ENCODE peak calls at places on chromosome 5, in ten cellular contexts. M is amniotic stem cell; B is neural progenitor cell; Y is ecto neural progenitor cell; H is pancreas; X is activated CD8-positive, alpha-beta memory T cell treated with anti-CD3 and anti-CD28 coated beads for 4 hours; R is IMR-90; F is posterior cingulate gyrus; N is stimulated activated CD8-positive, alpha-beta memory T cell treated with anti-CD3 and anti-CD28 coated beads, Interleukin-15, amount 100 ng/mL, for 4 hours; I is nephron progenitor cell. Z is an unnamed sample.

GRCh38 chr5:151703227-151703626 is 16.5 kb upstream of the SPARC start:
- DNase-seq in X (no peak), R (no peak), Y (no peak), H (no peak), I (no peak), M (no peak), B (no peak), F (no peak), N (no peak), Z (no peak)

GRCh38 chr5:137609122-137609521 is 110.0 kb upstream of the SPOCK1 start:
- DNase-seq in I (no peak), F (no peak), B (no peak), N (no peak), R (peak), X (no peak), H (no peak), Y (no peak), M (no peak), Z (no peak)

GRCh38 chr5:113776832-113777525 is 263.5 kb downstream of the YTHDC2 start:
- DNase-seq in N (no peak), X (no peak), F (no peak), H (no peak), I (no peak), R (no peak), Y (no peak), B (no peak), M (no peak), Z (peak)

GRCh38 chr5:112844489-112844888 is 16.6 kb upstream of the SRP19 start:
- DNase-seq in B (no peak), H (no peak), M (no peak), R (no peak), Y (no peak), F (no peak), N (no peak), X (no peak), I (no peak), Z (no peak)

GRCh38 chr5:132687995-132688394 is 14.2 kb downstream of the IL4 start:
- DNase-seq in H (no peak), F (no peak), R (no peak), Y (no peak), N (no peak), M (no peak), B (no peak), I (no peak), X (peak), Z (no peak)

GRCh38 chr5:91562922-91563321 is 179.8 kb upstream of the ARRDC3 start:
- DNase-seq in R (no peak), Y (no peak), N (no peak), M (no peak), X (no peak), I (no peak), B (no peak), F (no peak), H (no peak), Z (no peak)

GRCh38 chr5:138077064-138077696 is 6.7 kb upstream of the WNT8A start:
- DNase-seq in F (peak), X (no peak), R (peak), N (no peak), M (peak), I (peak), B (peak), Y (peak), H (peak), Z (peak)

GRCh38 chr5:83528439-83528769 is 56.9 kb downstream of the VCAN start:
- DNase-seq in M (no peak), R (no peak), I (no peak), H (no peak), N (no peak), X (no peak), B (no peak), F (no peak), Y (no peak), Z (no peak)

GRCh38 chr5:179906795-179907569 is 715 bp downstream of the TBC1D9B start:
- DNase-seq in M (no peak), I (no peak), Y (peak), X (no peak), H (peak), R (peak), B (peak), F (no peak), N (no peak), Z (no peak)

GRCh38 chr5:93206203-93206602 is 374.8 kb downstream of the NR2F1-AS1 start:
- DNase-seq in F (no peak), H (no peak), M (no peak), N (no peak), I (no peak), R (no peak), X (no peak), B (no peak), Y (no peak), Z (no peak)

GRCh38 chr5:106202035-106202434 is 1468.7 kb downstream of the EFNA5 start:
- DNase-seq in F (no peak), M (no peak), I (no peak), H (no peak), R (no peak), N (no peak), B (no peak), X (no peak), Y (no peak), Z (no peak)

GRCh38 chr5:144205141-144205551 is 34.5 kb downstream of the KCTD16 start:
- DNase-seq in N (no peak), M (peak), H (peak), B (peak), X (no peak), R (peak), Y (peak), F (peak), I (peak), Z (no peak)

GRCh38 chr5:40223884-40224402 is 455.8 kb upstream of the PTGER4 start:
- DNase-seq in M (peak), I (no peak), N (no peak), H (no peak), Y (no peak), X (no peak), R (peak), B (no peak), F (no peak), Z (no peak)

GRCh38 chr5:107618233-107618632 is 52.5 kb downstream of the EFNA5 start:
- DNase-seq in N (no peak), H (no peak), X (no peak), F (no peak), R (no peak), B (no peak), I (no peak), Y (no peak), M (no peak), Z (no peak)

GRCh38 chr5:168752012-168752411 is 172.8 kb upstream of the PANK3 start:
- DNase-seq in H (no peak), M (no peak), Y (no peak), F (no peak), X (no peak), N (no peak), I (no peak), R (no peak), B (no peak), Z (peak)

GRCh38 chr5:125227333-125228075 is 481.1 kb upstream of the ZNF608 start:
- DNase-seq in Y (peak), X (no peak), F (no peak), R (peak), H (no peak), B (peak), N (no peak), I (peak), M (no peak), Z (no peak)

GRCh38 chr5:131810510-131811249 is 13.9 kb upstream of the FNIP1 start:
- DNase-seq in I (no peak), H (no peak), F (no peak), Y (no peak), R (peak), N (no peak), B (peak), M (peak), X (no peak), Z (no peak)

GRCh38 chr5:121182788-121183490 is 668.7 kb upstream of the FTMT start:
- DNase-seq in F (no peak), X (no peak), I (no peak), B (no peak), R (peak), N (no peak), H (no peak), Y (no peak), M (no peak), Z (no peak)

GRCh38 chr5:73431204-73431851 is 17.2 kb downstream of the FOXD1 start:
- DNase-seq in Y (no peak), H (no peak), R (no peak), B (no peak), M (no peak), I (no peak), X (no peak), N (no peak), F (no peak), Z (no peak)

GRCh38 chr5:115372121-115372520 is 75.7 kb upstream of the CCDC112 start:
- DNase-seq in F (no peak), I (no peak), H (no peak), X (no peak), M (no peak), B (no peak), Y (no peak), R (no peak), N (no peak), Z (no peak)

GRCh38 chr5:91272858-91273257 is 110.3 kb downstream of the ARRDC3 start:
- DNase-seq in R (peak), B (no peak), M (no peak), H (no peak), Y (no peak), N (no peak), I (no peak), X (no peak), F (no peak), Z (no peak)

GRCh38 chr5:11181940-11182339 is 420.9 kb upstream of the DAP start:
- DNase-seq in R (no peak), Y (no peak), F (no peak), I (no peak), B (no peak), X (no peak), M (no peak), N (no peak), H (no peak), Z (no peak)

GRCh38 chr5:92554447-92555085 is 1026.5 kb downstream of the NR2F1-AS1 start:
- DNase-seq in H (no peak), B (peak), N (no peak), I (no peak), R (no peak), F (no peak), M (no peak), Y (no peak), X (no peak), Z (no peak)

GRCh38 chr5:158770506-158770905 is 329.2 kb downstream of the EBF1 start:
- DNase-seq in N (no peak), F (no peak), H (no peak), M (no peak), I (no peak), R (no peak), Y (peak), B (peak), X (no peak), Z (no peak)